ENCODE peak calls at places on chromosome 2, in six cellular contexts. B, G, Y, N, J and O are unnamed samples.
A peak's percentile ranks its signal among the peaks of the same experiment; 100 is the strongest.

GRCh38 chr2:75707901-75708300 is 2.8 kb downstream of the GCFC2 start:
- DNase-seq in G (no peak), Y (peak; percentile 4), B (no peak), J (no peak), N (no peak), O (no peak)

GRCh38 chr2:44130441-44130840 is 38.2 kb upstream of the PPM1B start:
- DNase-seq in G (no peak), Y (peak; percentile 27), N (no peak), J (no peak), B (no peak), O (no peak)

GRCh38 chr2:150230004-150230403 is 257.5 kb downstream of the RND3 start:
- DNase-seq in B (no peak), G (no peak), J (no peak), Y (no peak), N (no peak), O (no peak)

GRCh38 chr2:25314514-25315315 is 27.0 kb downstream of the DNMT3A start:
- DNase-seq in N (peak; percentile 84), Y (peak; percentile 69), B (no peak), J (no peak), G (peak; percentile 84), O (peak; percentile 85)

GRCh38 chr2:219149667-219150066 is 10.9 kb downstream of the NHEJ1 start:
- DNase-seq in G (no peak), J (no peak), Y (peak; percentile 29), B (no peak), N (no peak), O (no peak)

GRCh38 chr2:133072837-133073694 is 403.1 kb upstream of the LYPD1 start:
- DNase-seq in Y (no peak), N (no peak), G (no peak), B (no peak), J (no peak), O (no peak)

GRCh38 chr2:132651115-132652099 is 18.6 kb downstream of the LYPD1 start:
- DNase-seq in N (no peak), J (no peak), Y (no peak), B (peak; percentile 22), G (no peak), O (no peak)

GRCh38 chr2:127610561-127610960 is 35.4 kb upstream of the GPR17 start:
- DNase-seq in J (no peak), Y (no peak), N (no peak), B (no peak), G (no peak), O (no peak)

GRCh38 chr2:68377137-68377780 is 12.2 kb downstream of the PLEK start:
- DNase-seq in Y (no peak), G (no peak), N (no peak), B (no peak), J (no peak), O (no peak)

GRCh38 chr2:168030862-168031624 is 216.4 kb downstream of the STK39 start:
- DNase-seq in N (no peak), B (peak; percentile 23), Y (peak; percentile 33), G (no peak), J (no peak), O (no peak)

GRCh38 chr2:21070322-21071257 is 26.7 kb upstream of the APOB start:
- DNase-seq in Y (no peak), N (no peak), B (no peak), J (no peak), G (no peak), O (no peak)

GRCh38 chr2:39512434-39512935 is 75.4 kb upstream of the MAP4K3 start:
- DNase-seq in B (no peak), Y (no peak), N (peak; percentile 52), G (no peak), J (no peak), O (peak; percentile 47)

GRCh38 chr2:100972452-100972851 is 29.6 kb upstream of the RPL31 start:
- DNase-seq in J (no peak), N (no peak), Y (no peak), B (no peak), G (no peak), O (no peak)

GRCh38 chr2:127829845-127830246 is 18.9 kb upstream of the WDR33 start:
- DNase-seq in G (peak; percentile 28), Y (no peak), J (no peak), N (no peak), B (no peak), O (no peak)

GRCh38 chr2:60152226-60152833 is 401.1 kb downstream of the BCL11A start:
- DNase-seq in B (no peak), J (no peak), G (no peak), Y (no peak), N (no peak), O (no peak)

GRCh38 chr2:109052922-109053321 is 63.9 kb upstream of the EDAR start:
- DNase-seq in N (no peak), G (no peak), B (no peak), J (no peak), Y (no peak), O (no peak)

GRCh38 chr2:238570926-238571325 is 144.2 kb downstream of the ASB1 start:
- DNase-seq in G (no peak), B (no peak), J (no peak), N (no peak), Y (no peak), O (no peak)

GRCh38 chr2:146189541-146189940 is 1655.3 kb upstream of the ACVR2A start:
- DNase-seq in Y (no peak), J (no peak), N (no peak), G (no peak), B (no peak), O (no peak)

GRCh38 chr2:238130111-238130695 is 8.3 kb upstream of the KLHL30 start:
- DNase-seq in J (no peak), Y (no peak), N (peak; percentile 36), B (no peak), G (no peak), O (no peak)

GRCh38 chr2:160928854-160929301 is 231.3 kb upstream of the TANK start:
- DNase-seq in N (no peak), Y (peak; percentile 91), G (no peak), B (no peak), J (no peak), O (no peak)

GRCh38 chr2:218710687-218711549 is at the start of gene TTLL4:
- DNase-seq in N (peak; percentile 99), B (peak; percentile 86), Y (peak; percentile 98), G (peak; percentile 97), J (peak; percentile 97), O (peak; percentile 99)

GRCh38 chr2:170291474-170291873 is 113.5 kb downstream of the MYO3B start:
- DNase-seq in B (no peak), J (no peak), Y (no peak), G (no peak), N (no peak), O (no peak)

GRCh38 chr2:200319587-200320337 is 13.3 kb downstream of the SPATS2L start:
- DNase-seq in B (peak; percentile 50), N (no peak), G (no peak), J (no peak), Y (peak; percentile 75), O (no peak)

GRCh38 chr2:98467082-98467536 is 22.5 kb downstream of the INPP4A start:
- DNase-seq in G (no peak), N (no peak), J (no peak), Y (no peak), B (no peak), O (no peak)

GRCh38 chr2:192123847-192124246 is 70.9 kb downstream of the TMEFF2 start:
- DNase-seq in B (no peak), J (no peak), Y (peak; percentile 48), N (no peak), G (no peak), O (no peak)

GRCh38 chr2:187500585-187501359 is 52.7 kb upstream of the CALCRL start:
- DNase-seq in Y (peak; percentile 73), N (no peak), J (no peak), G (no peak), B (peak; percentile 69), O (no peak)

GRCh38 chr2:86703704-86704370 is 16.3 kb upstream of the RMND5A start:
- DNase-seq in G (no peak), B (peak; percentile 76), Y (peak; percentile 69), J (no peak), N (peak; percentile 57), O (peak; percentile 56)

GRCh38 chr2:12391097-12391496 is 325.6 kb upstream of the TRIB2 start:
- DNase-seq in Y (no peak), J (no peak), N (no peak), B (no peak), G (no peak), O (no peak)

GRCh38 chr2:235807347-235807746 is 313.5 kb downstream of the AGAP1 start:
- DNase-seq in B (no peak), G (no peak), J (no peak), N (no peak), Y (no peak), O (no peak)

GRCh38 chr2:151827564-151828142 is 568 bp downstream of the ARL5A start:
- DNase-seq in B (peak; percentile 21), Y (peak; percentile 34), J (no peak), N (no peak), G (no peak), O (peak; percentile 55)

GRCh38 chr2:168727904-168728470 is 74.5 kb upstream of the NOSTRIN start:
- DNase-seq in Y (no peak), G (no peak), J (no peak), B (no peak), N (no peak), O (no peak)

GRCh38 chr2:120594856-120595685 is 140.6 kb upstream of the GLI2 start:
- DNase-seq in N (peak; percentile 22), Y (no peak), J (no peak), B (peak; percentile 51), G (no peak), O (no peak)

GRCh38 chr2:193240752-193241151 is 1046.0 kb upstream of the TMEFF2 start:
- DNase-seq in N (no peak), B (no peak), G (no peak), Y (no peak), J (no peak), O (no peak)

GRCh38 chr2:1967242-1968210 is 223.2 kb upstream of the PXDN start:
- DNase-seq in B (no peak), J (no peak), Y (no peak), N (no peak), G (no peak), O (no peak)